ENCODE peak calls at places on chromosomes 3 and 15, in nine cellular contexts. One of them, this sample, is unnamed.

GRCh38 chr3:32138545-32139104 is 32.2 kb downstream of the GPD1L start:
- DNase-seq in SW480: no peak
- DNase-seq in adipocyte: no peak
- DNase-seq in activated naive CD8-positive, alpha-beta T cell treated with anti-CD3 and anti-CD28 coated beads, Interleukin-2, amount 50 U/mL, for 24 hours: no peak
- DNase-seq in heart right ventricle: no peak
- DNase-seq in GM23338: no peak
- DNase-seq in A673: no peak
- DNase-seq in chondrocyte: no peak
- DNase-seq in heart left ventricle: no peak
- DNase-seq in this sample: no peak

GRCh38 chr3:25945836-25946235 is 155.9 kb downstream of the OXSM start:
- DNase-seq in SW480: no peak
- DNase-seq in adipocyte: no peak
- DNase-seq in activated naive CD8-positive, alpha-beta T cell treated with anti-CD3 and anti-CD28 coated beads, Interleukin-2, amount 50 U/mL, for 24 hours: no peak
- DNase-seq in heart right ventricle: no peak
- DNase-seq in GM23338: no peak
- DNase-seq in A673: peak
- DNase-seq in chondrocyte: no peak
- DNase-seq in heart left ventricle: no peak
- DNase-seq in this sample: no peak

GRCh38 chr15:51089699-51090098 is 5.0 kb downstream of the TNFAIP8L3 start:
- DNase-seq in SW480: no peak
- DNase-seq in adipocyte: no peak
- DNase-seq in activated naive CD8-positive, alpha-beta T cell treated with anti-CD3 and anti-CD28 coated beads, Interleukin-2, amount 50 U/mL, for 24 hours: no peak
- DNase-seq in heart right ventricle: no peak
- DNase-seq in GM23338: no peak
- DNase-seq in A673: no peak
- DNase-seq in chondrocyte: no peak
- DNase-seq in heart left ventricle: no peak
- DNase-seq in this sample: no peak

GRCh38 chr15:70492240-70493177 is 270.8 kb downstream of the UACA start:
- DNase-seq in SW480: peak
- DNase-seq in adipocyte: peak
- DNase-seq in activated naive CD8-positive, alpha-beta T cell treated with anti-CD3 and anti-CD28 coated beads, Interleukin-2, amount 50 U/mL, for 24 hours: peak
- DNase-seq in heart right ventricle: peak
- DNase-seq in GM23338: peak
- DNase-seq in A673: no peak
- DNase-seq in chondrocyte: peak
- DNase-seq in heart left ventricle: peak
- DNase-seq in this sample: no peak

GRCh38 chr3:138332472-138333073 is 2.9 kb upstream of the NME9 start:
- DNase-seq in SW480: peak
- DNase-seq in adipocyte: peak
- DNase-seq in activated naive CD8-positive, alpha-beta T cell treated with anti-CD3 and anti-CD28 coated beads, Interleukin-2, amount 50 U/mL, for 24 hours: no peak
- DNase-seq in heart right ventricle: no peak
- DNase-seq in GM23338: peak
- DNase-seq in A673: peak
- DNase-seq in chondrocyte: no peak
- DNase-seq in heart left ventricle: no peak
- DNase-seq in this sample: peak

GRCh38 chr3:42814914-42815507 is 5.8 kb downstream of the ACKR2 start:
- DNase-seq in SW480: no peak
- DNase-seq in adipocyte: no peak
- DNase-seq in activated naive CD8-positive, alpha-beta T cell treated with anti-CD3 and anti-CD28 coated beads, Interleukin-2, amount 50 U/mL, for 24 hours: no peak
- DNase-seq in heart right ventricle: no peak
- DNase-seq in GM23338: no peak
- DNase-seq in A673: peak
- DNase-seq in chondrocyte: no peak
- DNase-seq in heart left ventricle: no peak
- DNase-seq in this sample: no peak

GRCh38 chr15:26983822-26984221 is 12.8 kb downstream of the GABRG3 start:
- DNase-seq in SW480: no peak
- DNase-seq in adipocyte: no peak
- DNase-seq in activated naive CD8-positive, alpha-beta T cell treated with anti-CD3 and anti-CD28 coated beads, Interleukin-2, amount 50 U/mL, for 24 hours: no peak
- DNase-seq in heart right ventricle: no peak
- DNase-seq in GM23338: peak
- DNase-seq in A673: no peak
- DNase-seq in chondrocyte: no peak
- DNase-seq in heart left ventricle: no peak
- DNase-seq in this sample: no peak

GRCh38 chr3:182142928-182143327 is 431.2 kb downstream of the SOX2 start:
- DNase-seq in SW480: no peak
- DNase-seq in adipocyte: no peak
- DNase-seq in activated naive CD8-positive, alpha-beta T cell treated with anti-CD3 and anti-CD28 coated beads, Interleukin-2, amount 50 U/mL, for 24 hours: no peak
- DNase-seq in heart right ventricle: no peak
- DNase-seq in GM23338: peak
- DNase-seq in A673: no peak
- DNase-seq in chondrocyte: no peak
- DNase-seq in heart left ventricle: no peak
- DNase-seq in this sample: peak

GRCh38 chr15:83057002-83057401 is 10.1 kb downstream of the BTBD1 start:
- DNase-seq in SW480: no peak
- DNase-seq in adipocyte: no peak
- DNase-seq in activated naive CD8-positive, alpha-beta T cell treated with anti-CD3 and anti-CD28 coated beads, Interleukin-2, amount 50 U/mL, for 24 hours: no peak
- DNase-seq in heart right ventricle: no peak
- DNase-seq in GM23338: no peak
- DNase-seq in A673: no peak
- DNase-seq in chondrocyte: no peak
- DNase-seq in heart left ventricle: no peak
- DNase-seq in this sample: no peak

GRCh38 chr3:178551916-178552321 is 15.7 kb downstream of the KCNMB2 start:
- DNase-seq in SW480: peak
- DNase-seq in adipocyte: peak
- DNase-seq in activated naive CD8-positive, alpha-beta T cell treated with anti-CD3 and anti-CD28 coated beads, Interleukin-2, amount 50 U/mL, for 24 hours: no peak
- DNase-seq in heart right ventricle: no peak
- DNase-seq in GM23338: no peak
- DNase-seq in A673: no peak
- DNase-seq in chondrocyte: no peak
- DNase-seq in heart left ventricle: peak
- DNase-seq in this sample: no peak

GRCh38 chr15:61186905-61187865 is 41.9 kb downstream of the RORA start:
- DNase-seq in SW480: no peak
- DNase-seq in adipocyte: no peak
- DNase-seq in activated naive CD8-positive, alpha-beta T cell treated with anti-CD3 and anti-CD28 coated beads, Interleukin-2, amount 50 U/mL, for 24 hours: no peak
- DNase-seq in heart right ventricle: no peak
- DNase-seq in GM23338: no peak
- DNase-seq in A673: peak
- DNase-seq in chondrocyte: no peak
- DNase-seq in heart left ventricle: no peak
- DNase-seq in this sample: no peak

GRCh38 chr3:145183261-145183660 is 977.7 kb downstream of the PLOD2 start:
- DNase-seq in SW480: no peak
- DNase-seq in adipocyte: peak
- DNase-seq in activated naive CD8-positive, alpha-beta T cell treated with anti-CD3 and anti-CD28 coated beads, Interleukin-2, amount 50 U/mL, for 24 hours: no peak
- DNase-seq in heart right ventricle: no peak
- DNase-seq in GM23338: no peak
- DNase-seq in A673: no peak
- DNase-seq in chondrocyte: no peak
- DNase-seq in heart left ventricle: no peak
- DNase-seq in this sample: no peak

GRCh38 chr3:156217674-156218352 is 97.4 kb downstream of the KCNAB1 start:
- DNase-seq in SW480: peak
- DNase-seq in adipocyte: no peak
- DNase-seq in activated naive CD8-positive, alpha-beta T cell treated with anti-CD3 and anti-CD28 coated beads, Interleukin-2, amount 50 U/mL, for 24 hours: no peak
- DNase-seq in heart right ventricle: no peak
- DNase-seq in GM23338: no peak
- DNase-seq in A673: no peak
- DNase-seq in chondrocyte: no peak
- DNase-seq in heart left ventricle: no peak
- DNase-seq in this sample: peak

GRCh38 chr3:4438296-4438695 is 28.8 kb downstream of the SUMF1 start:
- DNase-seq in SW480: no peak
- DNase-seq in adipocyte: no peak
- DNase-seq in activated naive CD8-positive, alpha-beta T cell treated with anti-CD3 and anti-CD28 coated beads, Interleukin-2, amount 50 U/mL, for 24 hours: no peak
- DNase-seq in heart right ventricle: no peak
- DNase-seq in GM23338: no peak
- DNase-seq in A673: no peak
- DNase-seq in chondrocyte: no peak
- DNase-seq in heart left ventricle: no peak
- DNase-seq in this sample: no peak

GRCh38 chr3:53215816-53216215 is 40.0 kb downstream of the TKT start:
- DNase-seq in SW480: no peak
- DNase-seq in adipocyte: peak
- DNase-seq in activated naive CD8-positive, alpha-beta T cell treated with anti-CD3 and anti-CD28 coated beads, Interleukin-2, amount 50 U/mL, for 24 hours: no peak
- DNase-seq in heart right ventricle: no peak
- DNase-seq in GM23338: no peak
- DNase-seq in A673: no peak
- DNase-seq in chondrocyte: no peak
- DNase-seq in heart left ventricle: no peak
- DNase-seq in this sample: no peak

GRCh38 chr3:127775398-127776109 is 46.8 kb downstream of the MGLL start:
- DNase-seq in SW480: no peak
- DNase-seq in adipocyte: peak
- DNase-seq in activated naive CD8-positive, alpha-beta T cell treated with anti-CD3 and anti-CD28 coated beads, Interleukin-2, amount 50 U/mL, for 24 hours: no peak
- DNase-seq in heart right ventricle: peak
- DNase-seq in GM23338: no peak
- DNase-seq in A673: no peak
- DNase-seq in chondrocyte: no peak
- DNase-seq in heart left ventricle: peak
- DNase-seq in this sample: no peak

GRCh38 chr3:131277836-131278497 is 103.6 kb upstream of the NUDT16 start:
- DNase-seq in SW480: no peak
- DNase-seq in adipocyte: peak
- DNase-seq in activated naive CD8-positive, alpha-beta T cell treated with anti-CD3 and anti-CD28 coated beads, Interleukin-2, amount 50 U/mL, for 24 hours: no peak
- DNase-seq in heart right ventricle: no peak
- DNase-seq in GM23338: no peak
- DNase-seq in A673: peak
- DNase-seq in chondrocyte: no peak
- DNase-seq in heart left ventricle: no peak
- DNase-seq in this sample: no peak

GRCh38 chr3:170368921-170369320 is 11.4 kb downstream of the SKIL start:
- DNase-seq in SW480: no peak
- DNase-seq in adipocyte: peak
- DNase-seq in activated naive CD8-positive, alpha-beta T cell treated with anti-CD3 and anti-CD28 coated beads, Interleukin-2, amount 50 U/mL, for 24 hours: no peak
- DNase-seq in heart right ventricle: no peak
- DNase-seq in GM23338: no peak
- DNase-seq in A673: no peak
- DNase-seq in chondrocyte: no peak
- DNase-seq in heart left ventricle: no peak
- DNase-seq in this sample: no peak

GRCh38 chr3:197306374-197307086 is 8.1 kb upstream of the DLG1 start:
- DNase-seq in SW480: peak
- DNase-seq in adipocyte: peak
- DNase-seq in activated naive CD8-positive, alpha-beta T cell treated with anti-CD3 and anti-CD28 coated beads, Interleukin-2, amount 50 U/mL, for 24 hours: no peak
- DNase-seq in heart right ventricle: no peak
- DNase-seq in GM23338: no peak
- DNase-seq in A673: peak
- DNase-seq in chondrocyte: no peak
- DNase-seq in heart left ventricle: no peak
- DNase-seq in this sample: no peak

GRCh38 chr3:107985496-107985895 is 105.3 kb downstream of the CD47 start:
- DNase-seq in SW480: no peak
- DNase-seq in adipocyte: no peak
- DNase-seq in activated naive CD8-positive, alpha-beta T cell treated with anti-CD3 and anti-CD28 coated beads, Interleukin-2, amount 50 U/mL, for 24 hours: peak
- DNase-seq in heart right ventricle: no peak
- DNase-seq in GM23338: no peak
- DNase-seq in A673: peak
- DNase-seq in chondrocyte: no peak
- DNase-seq in heart left ventricle: no peak
- DNase-seq in this sample: no peak

GRCh38 chr3:42263354-42264346 is 2.3 kb downstream of the CCK start:
- DNase-seq in SW480: no peak
- DNase-seq in adipocyte: peak
- DNase-seq in activated naive CD8-positive, alpha-beta T cell treated with anti-CD3 and anti-CD28 coated beads, Interleukin-2, amount 50 U/mL, for 24 hours: peak
- DNase-seq in heart right ventricle: no peak
- DNase-seq in GM23338: peak
- DNase-seq in A673: no peak
- DNase-seq in chondrocyte: no peak
- DNase-seq in heart left ventricle: no peak
- DNase-seq in this sample: peak

GRCh38 chr3:8784676-8785435 is 15.4 kb upstream of the OXTR start:
- DNase-seq in SW480: no peak
- DNase-seq in adipocyte: peak
- DNase-seq in activated naive CD8-positive, alpha-beta T cell treated with anti-CD3 and anti-CD28 coated beads, Interleukin-2, amount 50 U/mL, for 24 hours: no peak
- DNase-seq in heart right ventricle: no peak
- DNase-seq in GM23338: no peak
- DNase-seq in A673: no peak
- DNase-seq in chondrocyte: no peak
- DNase-seq in heart left ventricle: no peak
- DNase-seq in this sample: no peak

GRCh38 chr3:18423401-18424212 is 1.5 kb downstream of the SATB1 start:
- DNase-seq in SW480: peak
- DNase-seq in adipocyte: peak
- DNase-seq in activated naive CD8-positive, alpha-beta T cell treated with anti-CD3 and anti-CD28 coated beads, Interleukin-2, amount 50 U/mL, for 24 hours: peak
- DNase-seq in heart right ventricle: peak
- DNase-seq in GM23338: peak
- DNase-seq in A673: peak
- DNase-seq in chondrocyte: no peak
- DNase-seq in heart left ventricle: peak
- DNase-seq in this sample: peak

GRCh38 chr3:34284959-34285358 is 486.5 kb downstream of the PDCD6IP start:
- DNase-seq in SW480: no peak
- DNase-seq in adipocyte: no peak
- DNase-seq in activated naive CD8-positive, alpha-beta T cell treated with anti-CD3 and anti-CD28 coated beads, Interleukin-2, amount 50 U/mL, for 24 hours: no peak
- DNase-seq in heart right ventricle: no peak
- DNase-seq in GM23338: no peak
- DNase-seq in A673: peak
- DNase-seq in chondrocyte: no peak
- DNase-seq in heart left ventricle: no peak
- DNase-seq in this sample: no peak

GRCh38 chr3:18667552-18667951 is 242.4 kb upstream of the SATB1 start:
- DNase-seq in SW480: no peak
- DNase-seq in adipocyte: no peak
- DNase-seq in activated naive CD8-positive, alpha-beta T cell treated with anti-CD3 and anti-CD28 coated beads, Interleukin-2, amount 50 U/mL, for 24 hours: no peak
- DNase-seq in heart right ventricle: no peak
- DNase-seq in GM23338: no peak
- DNase-seq in A673: no peak
- DNase-seq in chondrocyte: no peak
- DNase-seq in heart left ventricle: no peak
- DNase-seq in this sample: no peak

GRCh38 chr3:78708565-78709073 is 1059.2 kb downstream of the ROBO1 start:
- DNase-seq in SW480: no peak
- DNase-seq in adipocyte: no peak
- DNase-seq in activated naive CD8-positive, alpha-beta T cell treated with anti-CD3 and anti-CD28 coated beads, Interleukin-2, amount 50 U/mL, for 24 hours: no peak
- DNase-seq in heart right ventricle: no peak
- DNase-seq in GM23338: no peak
- DNase-seq in A673: no peak
- DNase-seq in chondrocyte: no peak
- DNase-seq in heart left ventricle: no peak
- DNase-seq in this sample: no peak

GRCh38 chr15:44719293-44719999 is 8.1 kb downstream of the B2M start:
- DNase-seq in SW480: no peak
- DNase-seq in adipocyte: no peak
- DNase-seq in activated naive CD8-positive, alpha-beta T cell treated with anti-CD3 and anti-CD28 coated beads, Interleukin-2, amount 50 U/mL, for 24 hours: peak
- DNase-seq in heart right ventricle: no peak
- DNase-seq in GM23338: peak
- DNase-seq in A673: no peak
- DNase-seq in chondrocyte: no peak
- DNase-seq in heart left ventricle: no peak
- DNase-seq in this sample: no peak

GRCh38 chr3:82938821-82939328 is 1177.4 kb upstream of the GBE1 start:
- DNase-seq in SW480: no peak
- DNase-seq in adipocyte: no peak
- DNase-seq in activated naive CD8-positive, alpha-beta T cell treated with anti-CD3 and anti-CD28 coated beads, Interleukin-2, amount 50 U/mL, for 24 hours: no peak
- DNase-seq in heart right ventricle: no peak
- DNase-seq in GM23338: no peak
- DNase-seq in A673: no peak
- DNase-seq in chondrocyte: peak
- DNase-seq in heart left ventricle: no peak
- DNase-seq in this sample: no peak

GRCh38 chr15:75153084-75153483 is 48.6 kb upstream of the C15orf39 start:
- DNase-seq in SW480: peak
- DNase-seq in adipocyte: no peak
- DNase-seq in activated naive CD8-positive, alpha-beta T cell treated with anti-CD3 and anti-CD28 coated beads, Interleukin-2, amount 50 U/mL, for 24 hours: peak
- DNase-seq in heart right ventricle: no peak
- DNase-seq in GM23338: peak
- DNase-seq in A673: peak
- DNase-seq in chondrocyte: no peak
- DNase-seq in heart left ventricle: peak
- DNase-seq in this sample: no peak

GRCh38 chr15:63978511-63979226 is 67.6 kb downstream of the DAPK2 start:
- DNase-seq in SW480: no peak
- DNase-seq in adipocyte: peak
- DNase-seq in activated naive CD8-positive, alpha-beta T cell treated with anti-CD3 and anti-CD28 coated beads, Interleukin-2, amount 50 U/mL, for 24 hours: no peak
- DNase-seq in heart right ventricle: peak
- DNase-seq in GM23338: no peak
- DNase-seq in A673: no peak
- DNase-seq in chondrocyte: no peak
- DNase-seq in heart left ventricle: peak
- DNase-seq in this sample: peak

GRCh38 chr3:101939391-101939790 is 90.1 kb downstream of the NFKBIZ start:
- DNase-seq in SW480: no peak
- DNase-seq in adipocyte: no peak
- DNase-seq in activated naive CD8-positive, alpha-beta T cell treated with anti-CD3 and anti-CD28 coated beads, Interleukin-2, amount 50 U/mL, for 24 hours: no peak
- DNase-seq in heart right ventricle: no peak
- DNase-seq in GM23338: no peak
- DNase-seq in A673: no peak
- DNase-seq in chondrocyte: no peak
- DNase-seq in heart left ventricle: no peak
- DNase-seq in this sample: no peak

This sample was measured in neural progenitor cell.